ENCODE peak calls at places on chromosomes 3 and 15, in four cellular contexts. One of them, this sample, is unnamed.

GRCh38 chr3:127064391-127065137 is 81.6 kb downstream of the PLXNA1 start:
- DNase-seq in HepG2: no peak
- DNase-seq in AG08396: peak
- DNase-seq in breast epithelium: no peak
- DNase-seq in this sample: peak

GRCh38 chr15:91865903-91866302 is 12.4 kb downstream of the SLCO3A1 start:
- DNase-seq in breast epithelium: no peak
- DNase-seq in AG08396: no peak
- DNase-seq in HepG2: no peak
- DNase-seq in this sample: no peak

GRCh38 chr3:98961161-98962155 is 60.0 kb upstream of the DCBLD2 start:
- DNase-seq in AG08396: no peak
- DNase-seq in breast epithelium: no peak
- DNase-seq in HepG2: no peak
- DNase-seq in this sample: peak

GRCh38 chr3:31041161-31041978 is 146.9 kb upstream of the GADL1 start:
- DNase-seq in HepG2: peak
- DNase-seq in breast epithelium: no peak
- DNase-seq in AG08396: peak
- DNase-seq in this sample: peak

GRCh38 chr3:196987022-196987421 is 18.4 kb upstream of the PIGZ start:
- DNase-seq in AG08396: no peak
- DNase-seq in HepG2: no peak
- DNase-seq in breast epithelium: no peak
- DNase-seq in this sample: no peak

GRCh38 chr15:57732526-57733331 is 26.2 kb downstream of the POLR2M start:
- DNase-seq in breast epithelium: no peak
- DNase-seq in HepG2: peak
- DNase-seq in AG08396: peak
- DNase-seq in this sample: peak

GRCh38 chr3:2244137-2244536 is 145.5 kb downstream of the CNTN4 start:
- DNase-seq in AG08396: no peak
- DNase-seq in breast epithelium: no peak
- DNase-seq in HepG2: no peak
- DNase-seq in this sample: no peak

GRCh38 chr3:117128876-117129275 is 419.3 kb downstream of the TUSC7 start:
- DNase-seq in HepG2: no peak
- DNase-seq in breast epithelium: no peak
- DNase-seq in AG08396: no peak
- DNase-seq in this sample: no peak

GRCh38 chr3:38588995-38589937 is 60.2 kb downstream of the SCN5A start:
- DNase-seq in breast epithelium: no peak
- DNase-seq in AG08396: no peak
- DNase-seq in HepG2: no peak
- DNase-seq in this sample: no peak

GRCh38 chr15:59994855-59995557 is 9.1 kb upstream of the FOXB1 start:
- DNase-seq in HepG2: no peak
- DNase-seq in AG08396: peak
- DNase-seq in breast epithelium: no peak
- DNase-seq in this sample: no peak

GRCh38 chr3:71210257-71211002 is 373.1 kb downstream of the FOXP1 start:
- DNase-seq in HepG2: peak
- DNase-seq in AG08396: peak
- DNase-seq in breast epithelium: no peak
- DNase-seq in this sample: peak